ENCODE peak calls at places on chromosomes 7 and 10, in seven cellular contexts. O, J, T, N, P, M and Q are unnamed samples.
A peak's percentile ranks its signal among the peaks of the same experiment; 100 is the strongest.

GRCh38 chr7:57305192-57305748 is 144.7 kb upstream of the ZNF716 start:
- DNase-seq in O (no peak), J (no peak), T (peak; percentile 48), N (no peak), P (no peak), M (no peak), Q (no peak)

GRCh38 chr10:85545874-85546273 is 820.7 kb downstream of the GRID1 start:
- DNase-seq in O (no peak), J (peak; percentile 1), T (no peak), N (no peak), P (no peak), M (no peak), Q (no peak)

GRCh38 chr7:28266377-28266776 is 85.8 kb upstream of the JAZF1 start:
- DNase-seq in O (no peak), J (no peak), T (no peak), N (no peak), P (no peak), M (peak; percentile 8), Q (no peak)

GRCh38 chr7:83976302-83976701 is 218.3 kb downstream of the SEMA3A start:
- DNase-seq in O (no peak), J (peak; percentile 43), T (no peak), N (no peak), P (peak; percentile 45), M (peak; percentile 67), Q (peak; percentile 51)

GRCh38 chr7:2106920-2107319 is 125.8 kb downstream of the MAD1L1 start:
- DNase-seq in O (no peak), J (no peak), T (peak; percentile 72), N (peak; percentile 70), P (peak; percentile 28), M (no peak), Q (peak; percentile 28)

GRCh38 chr10:118721005-118721876 is 33.5 kb downstream of the CACUL1 start:
- DNase-seq in O (no peak), J (peak; percentile 61), T (peak; percentile 73), N (no peak), P (peak; percentile 56), M (peak; percentile 73), Q (peak; percentile 79)

GRCh38 chr10:34808789-34809745 is 6.0 kb downstream of the PARD3 start:
- DNase-seq in O (no peak), J (no peak), T (peak; percentile 86), N (peak; percentile 54), P (peak; percentile 40), M (peak; percentile 43), Q (peak; percentile 30)

GRCh38 chr7:30931161-30931926 is 19.7 kb downstream of the AQP1 start:
- DNase-seq in O (peak; percentile 80), J (no peak), T (peak; percentile 54), N (peak; percentile 70), P (peak; percentile 82), M (no peak), Q (peak; percentile 70)

GRCh38 chr7:157276091-157276561 is 60.7 kb upstream of the DNAJB6 start:
- DNase-seq in O (no peak), J (no peak), T (peak; percentile 65), N (no peak), P (no peak), M (no peak), Q (no peak)

GRCh38 chr10:46020344-46020656 is 10.1 kb downstream of the NCOA4 start:
- DNase-seq in O (no peak), J (no peak), T (no peak), N (no peak), P (no peak), M (no peak), Q (no peak)

GRCh38 chr10:23381298-23381697 is 36.7 kb upstream of the C10orf67 start:
- DNase-seq in O (no peak), J (no peak), T (no peak), N (no peak), P (no peak), M (no peak), Q (no peak)

GRCh38 chr7:21300692-21301091 is 127.2 kb upstream of the SP4 start:
- DNase-seq in O (no peak), J (peak; percentile 19), T (no peak), N (no peak), P (no peak), M (no peak), Q (no peak)

GRCh38 chr7:12570148-12570528 is 382 bp upstream of the SCIN start:
- DNase-seq in O (no peak), J (peak; percentile 13), T (no peak), N (no peak), P (no peak), M (no peak), Q (peak; percentile 0)

GRCh38 chr7:128053023-128053422 is 21.8 kb upstream of the LRRC4 start:
- DNase-seq in O (no peak), J (no peak), T (no peak), N (no peak), P (peak; percentile 34), M (peak; percentile 35), Q (peak; percentile 68)

GRCh38 chr7:47779341-47779771 is 168.9 kb downstream of the PKD1L1 start:
- DNase-seq in O (no peak), J (no peak), T (no peak), N (no peak), P (no peak), M (no peak), Q (no peak)

DNA sequence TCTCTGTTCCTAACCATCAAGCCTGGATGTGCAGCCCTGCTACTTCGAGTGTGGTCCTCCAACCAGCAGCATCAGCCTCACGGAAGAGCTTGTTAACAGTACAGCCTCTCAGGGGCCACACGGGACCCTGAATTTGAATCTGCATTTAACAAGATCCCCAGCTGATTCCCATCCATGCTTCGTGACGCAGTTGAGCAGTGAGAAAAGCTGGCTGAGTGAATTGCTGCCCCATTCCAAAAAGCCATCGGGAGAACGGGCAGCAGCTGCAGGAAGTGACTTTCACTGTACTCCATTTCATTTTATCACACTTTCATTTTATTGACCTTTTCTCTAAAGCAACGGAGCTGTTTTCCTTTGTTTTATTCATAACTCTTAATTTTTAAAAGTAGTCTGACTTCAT is 22.5 kb downstream of the FAM171A1 start:
- DNase-seq in O (no peak), J (no peak), T (no peak), N (no peak), P (peak; percentile 39), M (peak; percentile 64), Q (peak; percentile 73)
- H3K4me3 ChIP-seq in O (peak overlapping the region; percentile 27), J (no peak overlapping the region), T (no peak overlapping the region), N (peak overlapping the region; percentile 42), P (peak overlapping the region; percentile 57), M (peak overlapping the region; percentile 57), Q (peak overlapping the region; percentile 41)

DNA sequence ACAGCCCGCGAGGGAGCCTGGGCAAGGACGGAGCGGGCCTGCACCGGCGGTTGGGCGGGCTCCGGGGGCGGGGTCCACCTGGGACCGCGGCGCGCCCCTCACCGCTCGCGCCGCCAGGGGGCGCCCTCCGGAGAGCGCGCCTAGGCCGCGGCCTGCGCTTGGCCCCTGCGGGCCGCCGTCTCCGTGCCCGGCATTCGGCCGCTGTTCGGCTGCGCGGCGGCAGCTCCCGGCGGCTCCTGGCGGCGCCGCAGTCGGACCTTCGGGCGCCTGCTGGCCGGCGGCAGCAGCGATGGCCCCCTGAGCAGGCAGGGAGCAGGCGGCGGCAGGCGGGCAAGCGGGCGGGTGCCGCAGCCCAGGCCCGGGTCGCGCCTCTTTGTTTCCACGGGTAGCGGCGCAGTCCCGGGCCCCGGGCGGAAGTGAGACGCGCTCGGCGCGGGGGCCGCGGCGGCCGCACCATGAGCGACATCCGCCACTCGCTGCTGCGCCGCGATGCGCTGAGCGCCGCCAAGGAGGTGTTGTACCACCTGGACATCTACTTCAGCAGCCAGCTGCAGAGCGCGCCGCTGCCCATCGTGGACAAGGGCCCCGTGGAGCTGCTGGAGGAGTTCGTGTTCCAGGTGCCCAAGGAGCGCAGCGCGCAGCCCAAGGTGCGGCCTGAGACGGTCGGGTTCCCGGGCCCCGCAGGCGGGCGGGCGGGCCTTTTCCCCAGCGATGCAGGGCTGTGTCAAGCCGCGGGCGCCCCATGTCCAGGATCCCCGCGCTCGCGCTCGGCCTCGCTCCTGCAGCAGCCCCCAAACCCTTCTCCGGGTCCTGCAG is at the start of gene INTS15:
- DNase-seq in O (peak; percentile 85), J (peak; percentile 90), T (peak; percentile 91), N (peak; percentile 89), P (peak; percentile 79), M (peak; percentile 82), Q (peak; percentile 87)
- TF ChIP-seq CTCF in O (peak; percentile 85), J (peak; percentile 70), T (peak; percentile 88), N (peak; percentile 95), P (peak; percentile 26), M (peak; percentile 39), Q (peak; percentile 14)

GRCh38 chr7:134081695-134082094 is 45.4 kb upstream of the LRGUK start:
- DNase-seq in O (no peak), J (no peak), T (no peak), N (no peak), P (no peak), M (no peak), Q (no peak)
- H3K4me3 ChIP-seq in O (no peak overlapping the region), J (no peak overlapping the region), T (no peak overlapping the region), N (no peak overlapping the region), P (no peak overlapping the region), M (no peak overlapping the region), Q (no peak overlapping the region)

GRCh38 chr7:29297194-29297890 is 102.8 kb downstream of the CHN2 start:
- DNase-seq in O (no peak), J (peak; percentile 28), T (peak; percentile 89), N (no peak), P (no peak), M (no peak), Q (no peak)
- TF ChIP-seq CTCF in O (no peak), J (peak; percentile 25), T (peak; percentile 77), N (no peak), P (no peak), M (no peak), Q (peak; percentile 11)

GRCh38 chr7:95427914-95428516 is 6.8 kb downstream of the PON2 start:
- DNase-seq in O (no peak), J (no peak), T (no peak), N (no peak), P (no peak), M (no peak), Q (no peak)

GRCh38 chr7:95433952-95434351 is 876 bp downstream of the PON2 start:
- DNase-seq in O (no peak), J (no peak), T (no peak), N (no peak), P (no peak), M (no peak), Q (no peak)

GRCh38 chr7:95433129-95433528 is 1.7 kb downstream of the PON2 start:
- DNase-seq in O (no peak), J (no peak), T (no peak), N (no peak), P (no peak), M (no peak), Q (no peak)

GRCh38 chr7:95432606-95433005 is 2.2 kb downstream of the PON2 start:
- DNase-seq in O (no peak), J (no peak), T (no peak), N (no peak), P (no peak), M (no peak), Q (no peak)

DNA sequence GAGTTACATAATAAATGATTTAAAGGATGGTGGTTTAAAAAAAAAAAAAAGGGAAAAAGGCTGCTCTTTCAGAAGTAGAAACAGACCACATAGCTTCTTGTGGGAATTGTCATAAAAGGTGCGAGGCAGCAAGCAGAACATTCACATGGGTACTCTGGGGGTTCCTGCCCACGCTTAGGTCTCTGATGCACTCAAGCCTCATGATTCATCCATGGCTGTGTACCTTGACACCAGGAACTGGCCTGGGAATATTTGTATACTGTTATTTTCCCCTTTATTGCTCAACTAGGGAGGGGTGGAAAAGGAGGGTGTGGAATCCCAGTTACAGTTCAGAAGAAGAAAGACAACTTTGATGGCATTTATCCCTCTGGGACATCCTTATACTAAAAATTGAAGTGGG is 4.0 kb downstream of the PON2 start:
- DNase-seq in O (no peak), J (no peak), T (no peak), N (no peak), P (no peak), M (no peak), Q (peak; percentile 34)
- H3K4me3 ChIP-seq in O (no peak overlapping the region), J (no peak overlapping the region), T (no peak overlapping the region), N (no peak overlapping the region), P (no peak overlapping the region), M (no peak overlapping the region), Q (no peak overlapping the region)